ENCODE peak calls at places on chromosome 1, in seven cellular contexts. E is progenitor cell of endocrine pancreas; M is colonic mucosa; N is AG10803; W is left colon; Q is CD4-positive, alpha-beta memory T cell; J is mucosa of gallbladder. Y is an unnamed sample.

GRCh38 chr1:227885648-227886502 is 61.9 kb downstream of the WNT9A start:
- DNase-seq in E (peak), M (peak), N (peak), W (no peak), Q (no peak), J (no peak), Y (no peak)

GRCh38 chr1:198118136-198118535 is 38.7 kb upstream of the NEK7 start:
- DNase-seq in E (no peak), M (peak), N (peak), W (peak), Q (no peak), J (peak), Y (no peak)

GRCh38 chr1:33634806-33635205 is 162.4 kb downstream of the ZSCAN20 start:
- DNase-seq in E (peak), M (peak), N (peak), W (peak), Q (no peak), J (peak), Y (no peak)

GRCh38 chr1:223621312-223621734 is 44.2 kb downstream of the CAPN8 start:
- DNase-seq in E (no peak), M (no peak), N (no peak), W (no peak), Q (no peak), J (no peak), Y (no peak)

GRCh38 chr1:15718199-15718601 is 17.9 kb upstream of the SLC25A34 start:
- DNase-seq in E (no peak), M (no peak), N (no peak), W (no peak), Q (no peak), J (no peak), Y (no peak)

GRCh38 chr1:192183788-192184187 is 25.5 kb downstream of the RGS18 start:
- DNase-seq in E (no peak), M (no peak), N (no peak), W (no peak), Q (no peak), J (no peak), Y (no peak)

GRCh38 chr1:214332950-214333798 is 52.2 kb downstream of the SMYD2 start:
- DNase-seq in E (peak), M (peak), N (peak), W (peak), Q (peak), J (peak), Y (peak)

GRCh38 chr1:73860421-73860950 is 337.5 kb downstream of the LRRIQ3 start:
- DNase-seq in E (no peak), M (no peak), N (no peak), W (no peak), Q (no peak), J (no peak), Y (no peak)

GRCh38 chr1:168499094-168500049 is 44.4 kb downstream of the XCL2 start:
- DNase-seq in E (no peak), M (no peak), N (no peak), W (no peak), Q (no peak), J (no peak), Y (no peak)

GRCh38 chr1:171909711-171910110 is 68.4 kb downstream of the DNM3 start:
- DNase-seq in E (no peak), M (no peak), N (no peak), W (no peak), Q (no peak), J (no peak), Y (no peak)

GRCh38 chr1:23282967-23283366 is 61.1 kb downstream of the HNRNPR start:
- DNase-seq in E (no peak), M (no peak), N (peak), W (no peak), Q (no peak), J (no peak), Y (no peak)

GRCh38 chr1:234997201-234998173 is 131.2 kb downstream of the TOMM20 start:
- DNase-seq in E (no peak), M (peak), N (peak), W (peak), Q (no peak), J (peak), Y (no peak)

GRCh38 chr1:29410476-29410875 is 174.2 kb downstream of the PTPRU start:
- DNase-seq in E (no peak), M (no peak), N (no peak), W (no peak), Q (no peak), J (no peak), Y (no peak)

GRCh38 chr1:65006806-65007205 is 40.5 kb upstream of the JAK1 start:
- DNase-seq in E (no peak), M (no peak), N (no peak), W (no peak), Q (no peak), J (no peak), Y (no peak)

GRCh38 chr1:108852141-108852540 is 4.8 kb downstream of the AKNAD1 start:
- DNase-seq in E (no peak), M (no peak), N (peak), W (no peak), Q (no peak), J (no peak), Y (no peak)

GRCh38 chr1:202835548-202836072 is 24.9 kb downstream of the PCAT6 start:
- DNase-seq in E (no peak), M (no peak), N (no peak), W (no peak), Q (peak), J (no peak), Y (no peak)

GRCh38 chr1:2132222-2133038 is 62.1 kb downstream of the FAAP20 start:
- DNase-seq in E (no peak), M (no peak), N (peak), W (no peak), Q (peak), J (no peak), Y (no peak)

GRCh38 chr1:23537296-23537993 is 6.4 kb upstream of the E2F2 start:
- DNase-seq in E (no peak), M (no peak), N (peak), W (no peak), Q (no peak), J (no peak), Y (no peak)

GRCh38 chr1:35808376-35809155 is 750 bp downstream of the AGO4 start:
- DNase-seq in E (peak), M (peak), N (peak), W (peak), Q (no peak), J (peak), Y (peak)

GRCh38 chr1:69569281-69569970 is 1.7 kb downstream of the LRRC7 start:
- DNase-seq in E (no peak), M (no peak), N (no peak), W (no peak), Q (no peak), J (no peak), Y (no peak)

GRCh38 chr1:162882248-162882666 is 21.3 kb upstream of the CCDC190 start:
- DNase-seq in E (no peak), M (no peak), N (peak), W (no peak), Q (no peak), J (no peak), Y (no peak)

GRCh38 chr1:52677407-52677806 is 20.7 kb downstream of the COA7 start:
- DNase-seq in E (no peak), M (peak), N (no peak), W (no peak), Q (no peak), J (no peak), Y (no peak)

GRCh38 chr1:108767115-108767514 is 20.6 kb downstream of the STXBP3 start:
- DNase-seq in E (no peak), M (no peak), N (no peak), W (no peak), Q (no peak), J (no peak), Y (no peak)

GRCh38 chr1:22402336-22403053 is 49.2 kb upstream of the ZBTB40 start:
- DNase-seq in E (no peak), M (no peak), N (peak), W (no peak), Q (no peak), J (no peak), Y (no peak)

GRCh38 chr1:85894651-85895050 is 186.4 kb upstream of the ZNHIT6 start:
- DNase-seq in E (no peak), M (no peak), N (peak), W (peak), Q (no peak), J (peak), Y (no peak)

GRCh38 chr1:21814241-21814918 is 2.3 kb downstream of the LDLRAD2 start:
- DNase-seq in E (peak), M (no peak), N (no peak), W (peak), Q (peak), J (no peak), Y (peak)

GRCh38 chr1:219650880-219651279 is 38.0 kb upstream of the ZC3H11B start:
- DNase-seq in E (no peak), M (no peak), N (no peak), W (no peak), Q (no peak), J (no peak), Y (no peak)

GRCh38 chr1:89356658-89357400 is 7.0 kb upstream of the GBP6 start:
- DNase-seq in E (no peak), M (no peak), N (peak), W (no peak), Q (no peak), J (no peak), Y (no peak)

GRCh38 chr1:38028105-38028591 is 15.6 kb downstream of the UTP11 start:
- DNase-seq in E (no peak), M (no peak), N (no peak), W (no peak), Q (no peak), J (no peak), Y (no peak)

GRCh38 chr1:42777860-42778259 is 6.9 kb upstream of the TMEM269 start:
- DNase-seq in E (no peak), M (peak), N (peak), W (peak), Q (peak), J (no peak), Y (no peak)

GRCh38 chr1:38839363-38839762 is 20.2 kb downstream of the RRAGC start:
- DNase-seq in E (no peak), M (no peak), N (no peak), W (no peak), Q (no peak), J (no peak), Y (no peak)

GRCh38 chr1:12460911-12461621 is 156.9 kb downstream of the DHRS3 start:
- DNase-seq in E (no peak), M (no peak), N (peak), W (no peak), Q (no peak), J (peak), Y (no peak)

Y was measured in memory B cell.